ENCODE peak calls at places on chromosome 12, in nine cellular contexts. One of them, this sample, is unnamed.

GRCh38 chr12:77324763-77325468 is 259.5 kb upstream of the E2F7 start:
- DNase-seq in RWPE1: peak; percentile 64
- DNase-seq in GM18507: peak; percentile 40
- DNase-seq in effector CD4-positive, alpha-beta T cell: no peak
- DNase-seq in SHP77: peak; percentile 76
- DNase-seq in GM04504: peak; percentile 35
- DNase-seq in activated T-helper 2 cell treated with anti-CD3 and anti-CD28 coated beads, Interferon-gamma antibody, Interleukin-2, Interleukin-4, amounts not matched to agents 10 μg/mL and 5 μg/mL and 100 μg/mL, durations not matched to agents 14 hours and 24 hours and 36 hours: peak; percentile 18
- DNase-seq in substantia nigra: peak; percentile 63
- DNase-seq in cerebellar nuclear complex: peak; percentile 1
- DNase-seq in this sample: no peak

GRCh38 chr12:132729541-132730320 is 19.1 kb downstream of the PGAM5 start:
- DNase-seq in effector CD4-positive, alpha-beta T cell: no peak
- DNase-seq in GM18507: no peak
- DNase-seq in activated T-helper 2 cell treated with anti-CD3 and anti-CD28 coated beads, Interferon-gamma antibody, Interleukin-2, Interleukin-4, amounts not matched to agents 10 μg/mL and 5 μg/mL and 100 μg/mL, durations not matched to agents 14 hours and 24 hours and 36 hours: no peak
- DNase-seq in cerebellar nuclear complex: no peak
- DNase-seq in SHP77: no peak
- DNase-seq in substantia nigra: no peak
- DNase-seq in GM04504: no peak
- DNase-seq in RWPE1: no peak
- DNase-seq in this sample: no peak

GRCh38 chr12:54502485-54502884 is 4.9 kb downstream of the NCKAP1L start:
- DNase-seq in RWPE1: no peak
- DNase-seq in GM18507: no peak
- DNase-seq in activated T-helper 2 cell treated with anti-CD3 and anti-CD28 coated beads, Interferon-gamma antibody, Interleukin-2, Interleukin-4, amounts not matched to agents 10 μg/mL and 5 μg/mL and 100 μg/mL, durations not matched to agents 14 hours and 24 hours and 36 hours: no peak
- DNase-seq in cerebellar nuclear complex: no peak
- DNase-seq in substantia nigra: no peak
- DNase-seq in GM04504: no peak
- DNase-seq in effector CD4-positive, alpha-beta T cell: no peak
- DNase-seq in SHP77: no peak
- DNase-seq in this sample: no peak

GRCh38 chr12:130847097-130847496 is 8.0 kb upstream of the STX2 start:
- DNase-seq in RWPE1: no peak
- DNase-seq in SHP77: no peak
- DNase-seq in GM18507: no peak
- DNase-seq in activated T-helper 2 cell treated with anti-CD3 and anti-CD28 coated beads, Interferon-gamma antibody, Interleukin-2, Interleukin-4, amounts not matched to agents 10 μg/mL and 5 μg/mL and 100 μg/mL, durations not matched to agents 14 hours and 24 hours and 36 hours: no peak
- DNase-seq in effector CD4-positive, alpha-beta T cell: no peak
- DNase-seq in substantia nigra: no peak
- DNase-seq in GM04504: peak; percentile 56
- DNase-seq in cerebellar nuclear complex: no peak
- DNase-seq in this sample: no peak

GRCh38 chr12:34404377-34405285 is 382.3 kb downstream of the ALG10 start:
- DNase-seq in substantia nigra: no peak
- DNase-seq in SHP77: no peak
- DNase-seq in GM04504: no peak
- DNase-seq in activated T-helper 2 cell treated with anti-CD3 and anti-CD28 coated beads, Interferon-gamma antibody, Interleukin-2, Interleukin-4, amounts not matched to agents 10 μg/mL and 5 μg/mL and 100 μg/mL, durations not matched to agents 14 hours and 24 hours and 36 hours: peak; percentile 0
- DNase-seq in cerebellar nuclear complex: no peak
- DNase-seq in GM18507: no peak
- DNase-seq in effector CD4-positive, alpha-beta T cell: no peak
- DNase-seq in RWPE1: no peak
- DNase-seq in this sample: no peak

GRCh38 chr12:96241484-96242256 is 47.5 kb downstream of the ELK3 start:
- DNase-seq in effector CD4-positive, alpha-beta T cell: peak; percentile 74
- DNase-seq in GM18507: no peak
- DNase-seq in GM04504: peak; percentile 88
- DNase-seq in SHP77: no peak
- DNase-seq in RWPE1: no peak
- DNase-seq in cerebellar nuclear complex: no peak
- DNase-seq in substantia nigra: no peak
- DNase-seq in activated T-helper 2 cell treated with anti-CD3 and anti-CD28 coated beads, Interferon-gamma antibody, Interleukin-2, Interleukin-4, amounts not matched to agents 10 μg/mL and 5 μg/mL and 100 μg/mL, durations not matched to agents 14 hours and 24 hours and 36 hours: peak; percentile 54
- DNase-seq in this sample: no peak

GRCh38 chr12:753401-754237 is 1.2 kb downstream of the WNK1 start:
- DNase-seq in GM04504: no peak
- DNase-seq in cerebellar nuclear complex: no peak
- DNase-seq in RWPE1: no peak
- DNase-seq in effector CD4-positive, alpha-beta T cell: peak; percentile 29
- DNase-seq in activated T-helper 2 cell treated with anti-CD3 and anti-CD28 coated beads, Interferon-gamma antibody, Interleukin-2, Interleukin-4, amounts not matched to agents 10 μg/mL and 5 μg/mL and 100 μg/mL, durations not matched to agents 14 hours and 24 hours and 36 hours: peak; percentile 47
- DNase-seq in substantia nigra: no peak
- DNase-seq in GM18507: no peak
- DNase-seq in SHP77: no peak
- DNase-seq in this sample: no peak

GRCh38 chr12:95336387-95337067 is 118.9 kb downstream of the VEZT start:
- DNase-seq in activated T-helper 2 cell treated with anti-CD3 and anti-CD28 coated beads, Interferon-gamma antibody, Interleukin-2, Interleukin-4, amounts not matched to agents 10 μg/mL and 5 μg/mL and 100 μg/mL, durations not matched to agents 14 hours and 24 hours and 36 hours: no peak
- DNase-seq in GM18507: no peak
- DNase-seq in cerebellar nuclear complex: peak; percentile 93
- DNase-seq in effector CD4-positive, alpha-beta T cell: no peak
- DNase-seq in substantia nigra: peak; percentile 58
- DNase-seq in RWPE1: peak; percentile 55
- DNase-seq in SHP77: peak; percentile 84
- DNase-seq in GM04504: peak; percentile 80
- DNase-seq in this sample: peak; percentile 28

GRCh38 chr12:88895634-88896033 is 315.4 kb upstream of the KITLG start:
- DNase-seq in SHP77: no peak
- DNase-seq in RWPE1: no peak
- DNase-seq in GM04504: no peak
- DNase-seq in activated T-helper 2 cell treated with anti-CD3 and anti-CD28 coated beads, Interferon-gamma antibody, Interleukin-2, Interleukin-4, amounts not matched to agents 10 μg/mL and 5 μg/mL and 100 μg/mL, durations not matched to agents 14 hours and 24 hours and 36 hours: no peak
- DNase-seq in effector CD4-positive, alpha-beta T cell: no peak
- DNase-seq in GM18507: no peak
- DNase-seq in substantia nigra: no peak
- DNase-seq in cerebellar nuclear complex: no peak
- DNase-seq in this sample: no peak

GRCh38 chr12:126667340-126667739 is 1599.6 kb upstream of the TMEM132C start:
- DNase-seq in cerebellar nuclear complex: no peak
- DNase-seq in effector CD4-positive, alpha-beta T cell: no peak
- DNase-seq in activated T-helper 2 cell treated with anti-CD3 and anti-CD28 coated beads, Interferon-gamma antibody, Interleukin-2, Interleukin-4, amounts not matched to agents 10 μg/mL and 5 μg/mL and 100 μg/mL, durations not matched to agents 14 hours and 24 hours and 36 hours: no peak
- DNase-seq in RWPE1: peak; percentile 59
- DNase-seq in substantia nigra: no peak
- DNase-seq in SHP77: no peak
- DNase-seq in GM18507: no peak
- DNase-seq in GM04504: peak; percentile 72
- DNase-seq in this sample: no peak

GRCh38 chr12:107759410-107759809 is 1.5 kb downstream of the PRDM4 start:
- DNase-seq in substantia nigra: no peak
- DNase-seq in effector CD4-positive, alpha-beta T cell: no peak
- DNase-seq in SHP77: peak; percentile 7
- DNase-seq in RWPE1: peak; percentile 82
- DNase-seq in cerebellar nuclear complex: no peak
- DNase-seq in GM04504: peak; percentile 74
- DNase-seq in GM18507: no peak
- DNase-seq in activated T-helper 2 cell treated with anti-CD3 and anti-CD28 coated beads, Interferon-gamma antibody, Interleukin-2, Interleukin-4, amounts not matched to agents 10 μg/mL and 5 μg/mL and 100 μg/mL, durations not matched to agents 14 hours and 24 hours and 36 hours: no peak
- DNase-seq in this sample: no peak

GRCh38 chr12:99769581-99769980 is 122.0 kb downstream of the GARIN6 start:
- DNase-seq in activated T-helper 2 cell treated with anti-CD3 and anti-CD28 coated beads, Interferon-gamma antibody, Interleukin-2, Interleukin-4, amounts not matched to agents 10 μg/mL and 5 μg/mL and 100 μg/mL, durations not matched to agents 14 hours and 24 hours and 36 hours: no peak
- DNase-seq in GM18507: no peak
- DNase-seq in effector CD4-positive, alpha-beta T cell: no peak
- DNase-seq in substantia nigra: no peak
- DNase-seq in RWPE1: no peak
- DNase-seq in cerebellar nuclear complex: no peak
- DNase-seq in SHP77: no peak
- DNase-seq in GM04504: no peak
- DNase-seq in this sample: no peak

This sample was measured in NCI-H187.